ENCODE peak calls at places on chromosome 15, in seven cellular contexts. K is stomach, P is anterior cingulate cortex, F is fibroblast of the aortic adventitia, H is T-helper 1 cell, Q is midbrain, I is GM12891. G is an unnamed sample.

GRCh38 chr15:81391657-81392056 is 17.6 kb upstream of the TMC3 start:
- DNase-seq in K (no peak), P (no peak), F (no peak), H (no peak), Q (no peak), I (no peak), G (no peak)

GRCh38 chr15:32053717-32054116 is 23.4 kb downstream of the CHRNA7 start:
- DNase-seq in K (no peak), P (no peak), F (no peak), H (no peak), Q (no peak), I (no peak), G (no peak)

GRCh38 chr15:98397411-98397810 is 250.9 kb upstream of the IGF1R start:
- DNase-seq in K (no peak), P (no peak), F (no peak), H (no peak), Q (no peak), I (no peak), G (no peak)

GRCh38 chr15:70698412-70698811 is 64.9 kb downstream of the UACA start:
- DNase-seq in K (no peak), P (no peak), F (no peak), H (no peak), Q (no peak), I (no peak), G (no peak)

GRCh38 chr15:85485956-85486567 is 105.7 kb downstream of the AKAP13 start:
- DNase-seq in K (peak; percentile 53), P (peak; percentile 50), F (peak; percentile 82), H (no peak), Q (peak; percentile 81), I (peak; percentile 40), G (peak; percentile 65)

GRCh38 chr15:70703066-70703465 is 60.3 kb downstream of the UACA start:
- DNase-seq in K (no peak), P (no peak), F (no peak), H (no peak), Q (no peak), I (no peak), G (no peak)

GRCh38 chr15:80585544-80586018 is 109.5 kb upstream of the ABHD17C start:
- DNase-seq in K (peak; percentile 32), P (no peak), F (no peak), H (no peak), Q (no peak), I (no peak), G (no peak)

GRCh38 chr15:28786521-28786920 is 61.9 kb downstream of the GOLGA6L7 start:
- DNase-seq in K (no peak), P (no peak), F (peak; percentile 84), H (no peak), Q (no peak), I (no peak), G (no peak)

GRCh38 chr15:67183443-67184169 is 70.9 kb downstream of the AAGAB start:
- DNase-seq in K (no peak), P (no peak), F (peak; percentile 92), H (no peak), Q (no peak), I (no peak), G (no peak)

GRCh38 chr15:64747578-64747977 is 27.8 kb downstream of the RBPMS2 start:
- DNase-seq in K (no peak), P (no peak), F (no peak), H (no peak), Q (no peak), I (no peak), G (no peak)

GRCh38 chr15:25435474-25436243 is 3.2 kb downstream of the UBE3A start:
- DNase-seq in K (no peak), P (no peak), F (no peak), H (no peak), Q (no peak), I (no peak), G (no peak)

GRCh38 chr15:82184355-82184754 is 78.2 kb downstream of the EFL1 start:
- DNase-seq in K (no peak), P (no peak), F (no peak), H (no peak), Q (no peak), I (no peak), G (no peak)

GRCh38 chr15:98650871-98651481 is 2.6 kb downstream of the IGF1R start:
- DNase-seq in K (peak; percentile 49), P (no peak), F (peak; percentile 58), H (no peak), Q (no peak), I (no peak), G (peak; percentile 10)

GRCh38 chr15:70092462-70092850 is 5.3 kb downstream of the TLE3 start:
- DNase-seq in K (no peak), P (no peak), F (no peak), H (no peak), Q (no peak), I (no peak), G (no peak)

G was measured in activated T-cell treated with anti-CD3 and anti-CD28 coated beads for 24 hours.